ENCODE peak calls at places on chromosome 4, in eight cellular contexts. J is transverse colon, P is heart right ventricle, M is GM23248, I is kidney, W is right lobe of liver, H is GM23338, N is body of pancreas. Q is an unnamed sample.

GRCh38 chr4:13164783-13165371 is 319.3 kb downstream of the RAB28 start:
- DNase-seq in J (no peak), P (no peak), M (no peak), I (no peak), W (no peak), H (no peak), N (no peak), Q (no peak)

GRCh38 chr4:77156912-77157858 is at the start of gene CCNG2:
- DNase-seq in J (peak; percentile 88), P (peak; percentile 90), M (peak; percentile 96), I (peak; percentile 96), W (peak; percentile 85), H (peak; percentile 99), N (peak; percentile 82), Q (peak; percentile 88)

GRCh38 chr4:140861359-140862181 is 105.4 kb upstream of the TBC1D9 start:
- DNase-seq in J (peak; percentile 60), P (peak; percentile 80), M (peak; percentile 84), I (no peak), W (no peak), H (peak; percentile 83), N (peak; percentile 74), Q (peak; percentile 75)

GRCh38 chr4:138859249-138859648 is 156.3 kb upstream of the NOCT start:
- DNase-seq in J (no peak), P (no peak), M (no peak), I (no peak), W (no peak), H (no peak), N (no peak), Q (no peak)

GRCh38 chr4:184807797-184808718 is 17.7 kb downstream of the ACSL1 start:
- DNase-seq in J (no peak), P (peak; percentile 51), M (peak; percentile 61), I (no peak), W (no peak), H (peak; percentile 91), N (no peak), Q (no peak)

GRCh38 chr4:56215901-56216300 is 171.4 kb downstream of the AASDH start:
- DNase-seq in J (peak; percentile 72), P (no peak), M (peak; percentile 66), I (no peak), W (no peak), H (peak; percentile 43), N (no peak), Q (peak; percentile 28)

GRCh38 chr4:163587867-163588266 is 93.4 kb downstream of the TMA16 start:
- DNase-seq in J (no peak), P (no peak), M (no peak), I (no peak), W (no peak), H (peak; percentile 51), N (no peak), Q (no peak)

GRCh38 chr4:140448830-140449229 is 21.4 kb upstream of the CLGN start:
- DNase-seq in J (no peak), P (no peak), M (peak; percentile 4), I (no peak), W (no peak), H (no peak), N (no peak), Q (no peak)

GRCh38 chr4:143404555-143404954 is 67.9 kb downstream of the GAB1 start:
- DNase-seq in J (no peak), P (no peak), M (no peak), I (no peak), W (no peak), H (no peak), N (no peak), Q (no peak)
- H3K27ac ChIP-seq in J (no peak overlapping the region), P (peak overlapping the region; percentile 74), M (no peak overlapping the region), I (no peak overlapping the region), W (no peak overlapping the region), H (no peak overlapping the region), N (no peak overlapping the region), Q (no peak overlapping the region)

GRCh38 chr4:182294436-182294835 is 51.2 kb downstream of the TENM3 start:
- DNase-seq in J (no peak), P (no peak), M (no peak), I (no peak), W (no peak), H (no peak), N (no peak), Q (no peak)
- H3K4me3 ChIP-seq in J (no peak overlapping the region), P (no peak overlapping the region), M (no peak overlapping the region), I (no peak overlapping the region), W (no peak overlapping the region), H (no peak overlapping the region), N (no peak overlapping the region), Q (no peak overlapping the region)

DNA sequence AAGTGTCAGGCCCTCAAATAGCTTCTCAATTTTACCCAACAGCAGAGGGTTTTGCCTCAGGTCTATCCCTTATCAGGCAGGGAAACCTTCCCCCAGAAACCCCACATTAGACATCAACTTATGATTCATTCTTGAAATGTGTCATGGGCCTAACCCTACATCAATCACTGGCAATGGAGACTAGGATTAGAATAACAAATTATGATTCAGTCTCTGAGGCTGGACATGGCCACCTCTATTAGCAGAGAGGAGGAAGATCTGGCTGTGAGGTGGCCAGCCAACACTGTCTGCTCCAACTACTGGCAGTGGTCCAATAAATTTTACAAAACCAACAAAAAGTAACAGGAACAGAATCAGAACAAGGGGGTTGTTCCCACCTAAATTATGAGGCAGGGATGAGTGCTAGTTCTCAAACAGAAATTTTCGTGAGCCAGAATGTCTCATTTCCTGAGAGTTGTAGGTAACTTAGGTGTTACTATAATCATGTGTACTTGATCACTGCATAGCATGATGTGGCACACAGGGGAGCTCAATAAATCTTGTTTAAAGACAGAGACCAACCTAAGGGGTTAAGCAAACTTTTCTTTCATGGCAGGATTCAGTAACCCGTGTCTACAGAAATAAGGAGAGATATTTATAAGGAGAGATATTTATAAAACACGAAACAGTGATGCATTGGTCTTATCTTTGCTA is 126.8 kb downstream of the NFKB1 start:
- DNase-seq in J (no peak), P (no peak), M (peak; percentile 85), I (no peak), W (no peak), H (no peak), N (no peak), Q (no peak)
- H3K27ac ChIP-seq in J (no peak overlapping the region), P (no peak overlapping the region), M (no peak overlapping the region), I (no peak overlapping the region), W (no peak overlapping the region), H (no peak overlapping the region), N (no peak overlapping the region), Q (no peak overlapping the region)

GRCh38 chr4:8199594-8200301 is 658 bp downstream of the SH3TC1 start:
- DNase-seq in J (peak; percentile 42), P (no peak), M (no peak), I (peak; percentile 84), W (peak; percentile 83), H (no peak), N (peak; percentile 48), Q (no peak)
- H3K4me3 ChIP-seq in J (peak overlapping the region; percentile 13), P (peak overlapping the region; percentile 37), M (peak overlapping the region; percentile 51), I (peak overlapping the region; percentile 93), W (peak overlapping the region; percentile 67), H (no peak overlapping the region), N (peak overlapping the region; percentile 10), Q (peak overlapping the region; percentile 7)

Q was measured in adrenal gland.